ENCODE peak calls at places on chromosomes 6 and 20, in eight cellular contexts. One of them, this sample, is unnamed.

GRCh38 chr6:111361648-111362047 is 121.4 kb downstream of the REV3L start:
- DNase-seq in cardiac muscle cell: peak
- DNase-seq in GM23338: peak
- DNase-seq in pulmonary artery endothelial cell: no peak
- DNase-seq in bronchial epithelial cell: peak
- DNase-seq in Panc1: peak
- DNase-seq in heart right ventricle: peak
- DNase-seq in lower leg skin: no peak
- DNase-seq in this sample: peak

GRCh38 chr20:41138527-41139226 is 1.3 kb downstream of the PLCG1 start:
- DNase-seq in cardiac muscle cell: peak
- DNase-seq in GM23338: peak
- DNase-seq in pulmonary artery endothelial cell: no peak
- DNase-seq in bronchial epithelial cell: no peak
- DNase-seq in Panc1: no peak
- DNase-seq in heart right ventricle: peak
- DNase-seq in lower leg skin: no peak
- DNase-seq in this sample: peak

GRCh38 chr6:366972-367794 is 24.4 kb upstream of the IRF4 start:
- DNase-seq in cardiac muscle cell: no peak
- DNase-seq in GM23338: no peak
- DNase-seq in pulmonary artery endothelial cell: no peak
- DNase-seq in bronchial epithelial cell: no peak
- DNase-seq in Panc1: no peak
- DNase-seq in heart right ventricle: no peak
- DNase-seq in lower leg skin: no peak
- DNase-seq in this sample: no peak

GRCh38 chr6:157732007-157732406 is 91.0 kb upstream of the SNX9 start:
- DNase-seq in cardiac muscle cell: no peak
- DNase-seq in GM23338: no peak
- DNase-seq in pulmonary artery endothelial cell: no peak
- DNase-seq in bronchial epithelial cell: no peak
- DNase-seq in Panc1: no peak
- DNase-seq in heart right ventricle: no peak
- DNase-seq in lower leg skin: peak
- DNase-seq in this sample: no peak

GRCh38 chr20:1841554-1842140 is 53.6 kb upstream of the SIRPA start:
- DNase-seq in cardiac muscle cell: peak
- DNase-seq in GM23338: no peak
- DNase-seq in pulmonary artery endothelial cell: no peak
- DNase-seq in bronchial epithelial cell: no peak
- DNase-seq in Panc1: no peak
- DNase-seq in heart right ventricle: no peak
- DNase-seq in lower leg skin: no peak
- DNase-seq in this sample: peak

GRCh38 chr20:49344140-49344539 is 66.3 kb upstream of the ZNFX1 start:
- DNase-seq in cardiac muscle cell: no peak
- DNase-seq in GM23338: no peak
- DNase-seq in pulmonary artery endothelial cell: no peak
- DNase-seq in bronchial epithelial cell: no peak
- DNase-seq in Panc1: no peak
- DNase-seq in heart right ventricle: no peak
- DNase-seq in lower leg skin: no peak
- DNase-seq in this sample: no peak

GRCh38 chr20:11769825-11770224 is 147.9 kb upstream of the BTBD3 start:
- DNase-seq in cardiac muscle cell: no peak
- DNase-seq in GM23338: no peak
- DNase-seq in pulmonary artery endothelial cell: no peak
- DNase-seq in bronchial epithelial cell: peak
- DNase-seq in Panc1: no peak
- DNase-seq in heart right ventricle: no peak
- DNase-seq in lower leg skin: no peak
- DNase-seq in this sample: no peak

GRCh38 chr6:29655658-29656057 is 1.2 kb upstream of the MOG start:
- DNase-seq in cardiac muscle cell: no peak
- DNase-seq in GM23338: no peak
- DNase-seq in pulmonary artery endothelial cell: no peak
- DNase-seq in bronchial epithelial cell: no peak
- DNase-seq in Panc1: no peak
- DNase-seq in heart right ventricle: no peak
- DNase-seq in lower leg skin: no peak
- DNase-seq in this sample: no peak

GRCh38 chr6:56804996-56805395 is 149.9 kb upstream of the BEND6 start:
- DNase-seq in cardiac muscle cell: peak
- DNase-seq in GM23338: no peak
- DNase-seq in pulmonary artery endothelial cell: peak
- DNase-seq in bronchial epithelial cell: peak
- DNase-seq in Panc1: no peak
- DNase-seq in heart right ventricle: no peak
- DNase-seq in lower leg skin: no peak
- DNase-seq in this sample: no peak

GRCh38 chr20:31606928-31607639 is 2.0 kb downstream of the ID1 start:
- DNase-seq in cardiac muscle cell: peak
- DNase-seq in GM23338: peak
- DNase-seq in pulmonary artery endothelial cell: no peak
- DNase-seq in bronchial epithelial cell: peak
- DNase-seq in Panc1: no peak
- DNase-seq in heart right ventricle: peak
- DNase-seq in lower leg skin: no peak
- DNase-seq in this sample: peak

GRCh38 chr20:3677733-3678132 is 4.1 kb downstream of the ADAM33 start:
- DNase-seq in cardiac muscle cell: peak
- DNase-seq in GM23338: no peak
- DNase-seq in pulmonary artery endothelial cell: no peak
- DNase-seq in bronchial epithelial cell: no peak
- DNase-seq in Panc1: no peak
- DNase-seq in heart right ventricle: peak
- DNase-seq in lower leg skin: no peak
- DNase-seq in this sample: peak

GRCh38 chr6:15017251-15017650 is 228.6 kb upstream of the JARID2 start:
- DNase-seq in cardiac muscle cell: peak
- DNase-seq in GM23338: peak
- DNase-seq in pulmonary artery endothelial cell: no peak
- DNase-seq in bronchial epithelial cell: peak
- DNase-seq in Panc1: no peak
- DNase-seq in heart right ventricle: peak
- DNase-seq in lower leg skin: no peak
- DNase-seq in this sample: peak

GRCh38 chr6:107114213-107114871 is 973 bp downstream of the BEND3 start:
- DNase-seq in cardiac muscle cell: peak
- DNase-seq in GM23338: peak
- DNase-seq in pulmonary artery endothelial cell: peak
- DNase-seq in bronchial epithelial cell: peak
- DNase-seq in Panc1: no peak
- DNase-seq in heart right ventricle: peak
- DNase-seq in lower leg skin: peak
- DNase-seq in this sample: peak

GRCh38 chr6:27795697-27796494 is 116.3 kb downstream of the OR2B2 start:
- DNase-seq in cardiac muscle cell: peak
- DNase-seq in GM23338: peak
- DNase-seq in pulmonary artery endothelial cell: peak
- DNase-seq in bronchial epithelial cell: peak
- DNase-seq in Panc1: peak
- DNase-seq in heart right ventricle: peak
- DNase-seq in lower leg skin: no peak
- DNase-seq in this sample: peak

GRCh38 chr6:82362868-82363267 is 749 bp upstream of the TPBG start:
- DNase-seq in cardiac muscle cell: peak
- DNase-seq in GM23338: peak
- DNase-seq in pulmonary artery endothelial cell: no peak
- DNase-seq in bronchial epithelial cell: peak
- DNase-seq in Panc1: no peak
- DNase-seq in heart right ventricle: peak
- DNase-seq in lower leg skin: no peak
- DNase-seq in this sample: no peak

GRCh38 chr6:110509617-110510231 is 33.3 kb upstream of the SLC22A16 start:
- DNase-seq in cardiac muscle cell: peak
- DNase-seq in GM23338: no peak
- DNase-seq in pulmonary artery endothelial cell: peak
- DNase-seq in bronchial epithelial cell: peak
- DNase-seq in Panc1: peak
- DNase-seq in heart right ventricle: no peak
- DNase-seq in lower leg skin: peak
- DNase-seq in this sample: no peak

GRCh38 chr6:43250992-43251373 is 7.7 kb downstream of the TTBK1 start:
- DNase-seq in cardiac muscle cell: no peak
- DNase-seq in GM23338: no peak
- DNase-seq in pulmonary artery endothelial cell: no peak
- DNase-seq in bronchial epithelial cell: peak
- DNase-seq in Panc1: no peak
- DNase-seq in heart right ventricle: no peak
- DNase-seq in lower leg skin: no peak
- DNase-seq in this sample: peak

GRCh38 chr20:62330576-62331317 is 27.9 kb downstream of the ADRM1 start:
- DNase-seq in cardiac muscle cell: no peak
- DNase-seq in GM23338: no peak
- DNase-seq in pulmonary artery endothelial cell: no peak
- DNase-seq in bronchial epithelial cell: peak
- DNase-seq in Panc1: no peak
- DNase-seq in heart right ventricle: no peak
- DNase-seq in lower leg skin: no peak
- DNase-seq in this sample: no peak

GRCh38 chr20:37396520-37397075 is 50.7 kb downstream of the SRC start:
- DNase-seq in cardiac muscle cell: no peak
- DNase-seq in GM23338: peak
- DNase-seq in pulmonary artery endothelial cell: no peak
- DNase-seq in bronchial epithelial cell: no peak
- DNase-seq in Panc1: no peak
- DNase-seq in heart right ventricle: no peak
- DNase-seq in lower leg skin: no peak
- DNase-seq in this sample: no peak

GRCh38 chr6:11552390-11552789 is 14.8 kb downstream of the TMEM170B start:
- DNase-seq in cardiac muscle cell: no peak
- DNase-seq in GM23338: no peak
- DNase-seq in pulmonary artery endothelial cell: no peak
- DNase-seq in bronchial epithelial cell: no peak
- DNase-seq in Panc1: no peak
- DNase-seq in heart right ventricle: no peak
- DNase-seq in lower leg skin: no peak
- DNase-seq in this sample: no peak